ENCODE peak calls at places on chromosomes 11 and 22, in nine cellular contexts. A is hypothalamus; W is effector CD4-positive, alpha-beta T cell; D is cardiac septum; N is activated T-helper 1 cell treated with Interleukin-2 at 50 U/mL for 16 hours; Z is effector memory CD8-positive, alpha-beta T cell; P is midbrain; B is T follicular helper cell; C is frontal cortex. S is an unnamed sample.

GRCh38 chr11:120413480-120413879 is 77.3 kb downstream of the ARHGEF12 start:
- DNase-seq in A (no peak), W (no peak), D (no peak), N (no peak), Z (no peak), P (no peak), B (no peak), C (no peak), S (no peak)

GRCh38 chr11:113351061-113351460 is 36.5 kb upstream of the ANKK1 start:
- DNase-seq in A (no peak), W (no peak), D (no peak), N (no peak), Z (no peak), P (no peak), B (no peak), C (no peak), S (no peak)

GRCh38 chr11:82823635-82824614 is 76.3 kb downstream of the PRCP start:
- DNase-seq in A (peak; percentile 25), W (no peak), D (no peak), N (no peak), Z (no peak), P (peak; percentile 62), B (no peak), C (no peak), S (no peak)

GRCh38 chr11:111515591-111515990 is 1.0 kb downstream of the HOATZ start:
- DNase-seq in A (no peak), W (no peak), D (no peak), N (no peak), Z (no peak), P (no peak), B (no peak), C (no peak), S (no peak)

GRCh38 chr11:76025068-76025467 is 181.2 kb downstream of the WNT11 start:
- DNase-seq in A (no peak), W (no peak), D (no peak), N (no peak), Z (no peak), P (no peak), B (no peak), C (no peak), S (no peak)

GRCh38 chr22:32423664-32424063 is 11.6 kb upstream of the RTCB start:
- DNase-seq in A (no peak), W (no peak), D (no peak), N (no peak), Z (no peak), P (no peak), B (no peak), C (no peak), S (no peak)

GRCh38 chr22:48695251-48695650 is 1132.4 kb downstream of the BRD1 start:
- DNase-seq in A (no peak), W (no peak), D (no peak), N (no peak), Z (no peak), P (no peak), B (no peak), C (peak; percentile 52), S (no peak)

GRCh38 chr11:73087730-73088129 is 54.4 kb downstream of the FCHSD2 start:
- DNase-seq in A (no peak), W (no peak), D (no peak), N (no peak), Z (no peak), P (no peak), B (no peak), C (no peak), S (no peak)

S was measured in C1 segment of cervical spinal cord.